ENCODE peak calls at places on chromosomes 12 and 14, in four cellular contexts. Y is HCT116, L is transverse colon, D is A549. X is an unnamed sample.

GRCh38 chr12:65389436-65389835 is 111.0 kb downstream of the MSRB3 start:
- DNase-seq in L (no peak), D (no peak), Y (no peak), X (no peak)

GRCh38 chr12:128971802-128972201 is 118.5 kb downstream of the GLT1D1 start:
- DNase-seq in L (no peak), D (no peak), Y (no peak), X (no peak)

GRCh38 chr14:31297701-31298344 is 90.2 kb upstream of the HECTD1 start:
- DNase-seq in Y (no peak), L (no peak), D (no peak), X (no peak)

GRCh38 chr14:90455100-90455571 is 58.3 kb downstream of the CALM1 start:
- DNase-seq in Y (no peak), D (no peak), L (no peak), X (no peak)

GRCh38 chr14:82667006-82667405 is 1133.4 kb upstream of the SEL1L start:
- DNase-seq in Y (no peak), L (no peak), D (no peak), X (no peak)

GRCh38 chr14:22819191-22819988 is 4.2 kb upstream of the SLC7A7 start:
- DNase-seq in Y (no peak), D (no peak), L (peak), X (peak)

GRCh38 chr14:30656190-30656632 is 34.1 kb downstream of the SCFD1 start:
- DNase-seq in D (peak), Y (peak), L (peak), X (peak)

GRCh38 chr14:22479781-22480464 is 109.1 kb downstream of the DAD1 start:
- DNase-seq in D (no peak), L (no peak), Y (no peak), X (no peak)

GRCh38 chr14:60722836-60723217 is 1.3 kb downstream of the SIX4 start:
- DNase-seq in D (peak), L (peak), Y (no peak), X (peak)

GRCh38 chr12:125890983-125891382 is 825.7 kb downstream of the AACS start:
- DNase-seq in D (no peak), L (no peak), Y (no peak), X (no peak)

GRCh38 chr12:95351745-95352144 is 122.2 kb upstream of the METAP2 start:
- DNase-seq in L (no peak), D (no peak), Y (no peak), X (no peak)

GRCh38 chr14:72786377-72787350 is 107.2 kb downstream of the DPF3 start:
- DNase-seq in L (no peak), Y (no peak), D (no peak), X (no peak)

GRCh38 chr14:55846852-55847471 is 267.0 kb downstream of the KTN1 start:
- DNase-seq in Y (no peak), L (no peak), D (no peak), X (peak)

GRCh38 chr14:59918824-59919581 is 941 bp upstream of the LRRC9 start:
- DNase-seq in D (peak), Y (peak), L (peak), X (peak)

GRCh38 chr12:115096673-115097349 is 412.8 kb upstream of the TBX3 start:
- DNase-seq in Y (no peak), L (no peak), D (no peak), X (no peak)

GRCh38 chr14:77761205-77761931 is 412 bp upstream of the SNW1 start:
- DNase-seq in Y (no peak), L (peak), D (peak), X (peak)

GRCh38 chr12:78970041-78970440 is 105.5 kb downstream of the SYT1 start:
- DNase-seq in Y (no peak), L (no peak), D (no peak), X (no peak)

GRCh38 chr14:80211143-80212024 is at the start of gene DIO2:
- DNase-seq in L (no peak), Y (no peak), D (no peak), X (peak)

GRCh38 chr12:45464699-45465098 is 248.8 kb downstream of the ANO6 start:
- DNase-seq in Y (peak), D (no peak), L (no peak), X (peak)

GRCh38 chr12:63668028-63668799 is at the start of gene DPY19L2:
- DNase-seq in D (peak), Y (no peak), L (peak), X (peak)

GRCh38 chr12:2324375-2324774 is 271.6 kb downstream of the CACNA1C start:
- DNase-seq in Y (no peak), L (peak), D (no peak), X (no peak)

GRCh38 chr14:76891436-76891835 is 65.2 kb downstream of the LRRC74A start:
- DNase-seq in L (no peak), D (no peak), Y (no peak), X (no peak)

GRCh38 chr12:67268335-67268895 is 743 bp upstream of the CAND1 start:
- DNase-seq in L (peak), D (peak), Y (peak), X (peak)
- TF ChIP-seq POLR2A in L (no peak), D (no peak), Y (peak), X (peak)

DNA sequence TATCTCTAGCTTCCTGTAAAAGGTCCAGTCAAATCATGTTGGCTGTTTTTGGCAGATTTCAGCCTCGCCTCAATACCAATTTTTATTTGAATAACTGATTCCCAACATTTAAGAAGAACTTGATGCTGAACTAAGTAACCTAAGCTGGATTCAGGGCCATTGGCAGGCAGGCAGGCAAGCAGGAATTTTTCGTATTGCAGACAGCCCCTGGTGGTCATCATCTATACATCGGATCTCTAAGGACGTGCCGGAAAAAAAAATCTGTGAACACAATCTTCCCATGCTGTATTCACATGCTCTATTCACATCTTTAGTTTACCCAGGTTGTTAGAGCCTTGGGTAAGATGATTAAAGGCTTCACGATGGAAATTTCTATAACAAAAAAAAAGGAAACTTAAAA is 7.0 kb downstream of the VCPKMT start:
- DNase-seq in D (no peak), Y (peak), L (no peak), X (no peak)
- TF ChIP-seq CTCF in D (peak), Y (peak), L (no peak), X (no peak)

DNA sequence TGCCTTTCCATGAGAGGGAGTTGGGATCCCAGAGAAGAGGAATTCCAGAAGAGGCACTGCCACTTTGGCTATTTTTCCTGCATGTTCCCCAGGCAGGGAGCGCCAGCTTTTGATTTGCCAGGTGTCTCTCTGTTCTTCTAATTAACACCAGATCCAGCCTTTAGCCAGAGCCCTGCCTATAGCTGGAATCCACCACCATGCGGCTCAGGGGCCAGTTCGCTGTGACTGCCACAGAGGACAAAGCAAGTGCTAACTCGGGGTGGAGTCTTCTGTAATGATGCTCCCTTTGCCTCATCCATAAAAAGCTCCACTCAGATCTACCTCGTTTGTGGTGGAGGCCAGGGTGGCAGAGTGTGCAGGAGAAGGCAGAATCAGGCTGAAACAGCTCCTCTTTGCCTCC is 17.9 kb upstream of the CTDSP2 start:
- DNase-seq in L (no peak), D (peak), Y (no peak), X (no peak)
- TF ChIP-seq POLR2A in L (no peak), D (no peak), Y (no peak), X (no peak)

GRCh38 chr12:111655356-111655755 is 30.4 kb downstream of the BRAP start:
- DNase-seq in L (no peak), D (no peak), Y (no peak), X (no peak)

GRCh38 chr12:111650912-111651311 is 34.8 kb downstream of the BRAP start:
- DNase-seq in L (no peak), D (no peak), Y (no peak), X (no peak)

GRCh38 chr12:111656016-111656415 is 29.7 kb downstream of the BRAP start:
- DNase-seq in Y (no peak), L (no peak), D (no peak), X (no peak)

DNA sequence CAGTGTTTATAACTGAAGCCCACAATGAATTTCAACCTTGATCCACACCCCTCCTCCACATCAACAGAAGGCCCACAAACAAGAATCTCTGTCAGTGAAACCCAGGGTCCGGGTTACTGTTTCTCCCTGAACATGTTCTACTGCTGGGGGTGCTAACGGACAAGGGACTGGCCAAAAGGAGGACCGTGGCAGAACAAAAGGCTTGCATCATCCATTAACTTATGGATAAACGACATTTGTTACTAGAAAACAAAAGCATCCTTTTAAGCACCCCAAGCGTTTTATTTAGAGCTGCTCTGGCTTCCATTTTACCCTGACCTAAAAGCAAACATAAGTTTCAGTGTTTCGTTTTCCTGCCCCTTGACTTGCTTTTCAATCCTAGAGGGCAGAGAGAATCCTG is 32.2 kb downstream of the BRAP start:
- DNase-seq in D (no peak), Y (no peak), L (no peak), X (no peak)
- TF ChIP-seq CTCF in D (no peak), Y (no peak), L (no peak), X (no peak)

GRCh38 chr12:130143136-130143535 is 19.1 kb upstream of the FZD10 start:
- DNase-seq in D (no peak), L (no peak), Y (no peak), X (no peak)

GRCh38 chr12:130145731-130146130 is 16.5 kb upstream of the FZD10 start:
- DNase-seq in D (no peak), Y (no peak), L (no peak), X (no peak)

GRCh38 chr12:130141901-130142683 is 20.2 kb upstream of the FZD10 start:
- DNase-seq in Y (no peak), L (no peak), D (no peak), X (no peak)

GRCh38 chr12:130142736-130143135 is 19.5 kb upstream of the FZD10 start:
- DNase-seq in Y (no peak), D (no peak), L (no peak), X (no peak)

DNA sequence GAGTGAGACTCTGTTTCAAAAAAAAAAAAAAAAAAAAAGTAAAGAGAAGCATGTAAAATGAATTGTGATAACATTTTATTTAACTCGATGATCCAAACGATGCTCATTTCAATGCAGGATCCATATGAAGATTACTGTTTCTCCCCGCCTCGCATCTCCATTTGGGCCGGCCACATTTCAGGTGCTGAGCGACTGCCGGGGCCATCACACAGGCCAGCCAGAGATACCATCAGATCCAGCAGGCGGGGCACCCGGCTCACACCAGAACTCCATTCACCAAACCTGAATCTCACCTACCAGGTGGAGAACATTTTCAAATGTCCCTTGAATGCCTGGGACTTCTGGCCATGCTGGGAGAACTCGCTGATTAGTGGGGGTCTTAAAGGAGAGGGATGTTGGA is 18.0 kb upstream of the FZD10 start:
- DNase-seq in Y (no peak), D (no peak), L (no peak), X (no peak)
- TF ChIP-seq POLR2A in Y (no peak), D (no peak), L (no peak), X (no peak)

GRCh38 chr12:108967869-108968540 is 52.9 kb downstream of the SVOP start:
- DNase-seq in Y (peak), L (no peak), D (peak), X (no peak)
- TF ChIP-seq CTCF in Y (peak), L (peak), D (peak), X (no peak)

GRCh38 chr14:64625363-64626232 is 75.8 kb downstream of the PPP1R36 start:
- DNase-seq in L (peak), D (no peak), Y (no peak), X (peak)
- TF ChIP-seq POLR2A in L (no peak), D (no peak), Y (no peak), X (peak)

GRCh38 chr12:118853634-118854033 is 127.7 kb upstream of the SRRM4 start:
- DNase-seq in D (no peak), Y (no peak), L (no peak), X (no peak)
- TF ChIP-seq CTCF in D (no peak), Y (peak), L (no peak), X (no peak)

GRCh38 chr12:88448337-88448944 is 131.8 kb downstream of the KITLG start:
- DNase-seq in Y (no peak), D (no peak), L (no peak), X (no peak)
- TF ChIP-seq POLR2A in Y (no peak), D (no peak), L (no peak), X (no peak)